ENCODE peak calls at places on chromosomes 13 and 19, in ten cellular contexts. H is hypothalamus, O is fibroblast of mammary gland, V is Right ventricle myocardium superior, W is psoas muscle, Y is dorsolateral prefrontal cortex, F is substantia nigra, I is stromal cell of bone marrow, B is NCI-H1694, Z is GM12865. S is an unnamed sample.

GRCh38 chr19:54434862-54435174 is 14.2 kb upstream of the LENG8 start:
- DNase-seq in Y (no peak), F (peak; percentile 56), V (no peak), W (no peak), H (no peak), I (no peak), Z (no peak), O (no peak), B (no peak), S (no peak)

GRCh38 chr13:21625366-21625765 is 21.4 kb upstream of the MICU2 start:
- DNase-seq in Y (no peak), V (no peak), W (no peak), B (peak; percentile 7), Z (peak; percentile 67), H (no peak), F (no peak), I (no peak), O (peak; percentile 42), S (no peak)

GRCh38 chr19:50975766-50976165 is 6.4 kb upstream of the KLK6 start:
- DNase-seq in V (no peak), O (no peak), H (no peak), F (no peak), Z (no peak), W (no peak), Y (no peak), I (no peak), B (no peak), S (no peak)

GRCh38 chr19:50870417-50871089 is 2.7 kb upstream of the KLK2 start:
- DNase-seq in B (no peak), Z (peak; percentile 21), H (no peak), V (no peak), Y (no peak), W (no peak), F (no peak), I (no peak), O (peak; percentile 4), S (no peak)

GRCh38 chr13:23608704-23609413 is 38.6 kb downstream of the TNFRSF19 start:
- DNase-seq in Y (no peak), W (peak; percentile 33), V (peak; percentile 74), B (peak; percentile 17), F (no peak), O (peak; percentile 32), Z (no peak), I (no peak), H (no peak), S (no peak)

GRCh38 chr19:28612275-28612769 is 600.6 kb downstream of the UQCRFS1 start:
- DNase-seq in V (no peak), F (no peak), I (no peak), W (no peak), O (no peak), Z (no peak), B (no peak), H (no peak), Y (no peak), S (no peak)

GRCh38 chr13:48535791-48536190 is 2.9 kb upstream of the RCBTB2 start:
- DNase-seq in F (no peak), O (no peak), I (no peak), Z (no peak), V (no peak), Y (no peak), H (no peak), B (no peak), W (no peak), S (no peak)

GRCh38 chr19:40542197-40542859 is 34.3 kb upstream of the SHKBP1 start:
- DNase-seq in B (peak; percentile 98), V (peak; percentile 90), W (peak; percentile 37), F (peak; percentile 29), I (no peak), Y (no peak), Z (no peak), H (no peak), O (peak; percentile 45), S (no peak)

GRCh38 chr19:53903055-53903680 is 5.9 kb upstream of the CACNG7 start:
- DNase-seq in I (no peak), Z (no peak), O (peak; percentile 50), Y (no peak), F (no peak), B (no peak), H (no peak), V (no peak), W (no peak), S (no peak)

GRCh38 chr13:43905435-43906031 is 25.8 kb downstream of the LACC1 start:
- DNase-seq in Y (no peak), H (peak; percentile 23), I (peak; percentile 55), Z (peak; percentile 69), F (peak; percentile 13), O (peak; percentile 75), W (no peak), B (peak; percentile 84), V (no peak), S (peak; percentile 6)

GRCh38 chr19:45901432-45901903 is 945 bp downstream of the MYPOP start:
- DNase-seq in H (no peak), O (peak; percentile 44), Z (no peak), V (peak; percentile 75), Y (no peak), F (no peak), W (peak; percentile 68), I (no peak), B (no peak), S (no peak)

GRCh38 chr13:24038405-24038804 is 122.1 kb upstream of the SPATA13 start:
- DNase-seq in B (no peak), V (no peak), H (no peak), I (no peak), O (peak; percentile 77), Y (no peak), W (no peak), F (no peak), Z (peak; percentile 33), S (no peak)

GRCh38 chr13:105471683-105472082 is 1063.8 kb downstream of the EFNB2 start:
- DNase-seq in O (peak; percentile 2), Z (no peak), F (no peak), W (no peak), Y (no peak), V (no peak), B (no peak), I (peak; percentile 10), H (no peak), S (no peak)

GRCh38 chr19:7355151-7355845 is 6.6 kb downstream of the ARHGEF18 start:
- DNase-seq in O (peak; percentile 48), F (no peak), Y (no peak), W (no peak), B (no peak), V (no peak), I (peak; percentile 58), Z (no peak), H (no peak), S (no peak)

S was measured in activated T-cell treated with anti-CD3 and anti-CD28 coated beads for 24 hours.